ENCODE peak calls at places on chromosomes 16 and 17, in nine cellular contexts. C is HCT116, A is spleen, Y is SK-N-SH, O is stomach, H is suprapubic skin, J is endothelial cell of umbilical vein, D is K562, U is H1. G is an unnamed sample.

GRCh38 chr17:41177727-41178271 is at the start of gene KRTAP4-2:
- DNase-seq in H (no peak), O (no peak), Y (no peak), D (no peak), U (no peak), C (no peak), J (no peak), A (no peak), G (no peak)

GRCh38 chr17:81429353-81429774 is 34.1 kb downstream of the BAHCC1 start:
- DNase-seq in O (peak; percentile 90), C (no peak), U (no peak), H (no peak), D (no peak), A (peak; percentile 83), Y (peak; percentile 97), J (peak; percentile 74), G (peak; percentile 91)

GRCh38 chr16:11972128-11972527 is 4.4 kb upstream of the SNX29 start:
- DNase-seq in A (no peak), H (no peak), D (no peak), Y (no peak), O (no peak), C (no peak), U (no peak), J (no peak), G (no peak)

GRCh38 chr17:10737168-10737622 is 7.4 kb upstream of the TMEM220 start:
- DNase-seq in A (no peak), Y (peak; percentile 82), D (peak; percentile 37), U (peak; percentile 66), J (peak; percentile 45), C (peak; percentile 39), O (peak; percentile 95), H (peak; percentile 83), G (peak; percentile 80)

GRCh38 chr17:80826346-80826954 is 165.2 kb upstream of the CHMP6 start:
- DNase-seq in U (no peak), O (no peak), D (no peak), J (no peak), A (no peak), H (peak; percentile 55), C (no peak), Y (no peak), G (peak; percentile 57)

GRCh38 chr16:73068546-73069401 is 20.8 kb upstream of the ZFHX3 start:
- DNase-seq in J (peak; percentile 92), H (peak; percentile 69), O (no peak), Y (no peak), U (no peak), D (no peak), C (no peak), A (no peak), G (peak; percentile 93)

GRCh38 chr17:57946798-57947358 is 8.3 kb downstream of the CUEDC1 start:
- DNase-seq in A (peak; percentile 85), J (peak; percentile 70), Y (no peak), C (no peak), H (no peak), O (peak; percentile 63), U (no peak), D (no peak), G (peak; percentile 78)

GRCh38 chr17:64147110-64148016 is 17.4 kb upstream of the ERN1 start:
- DNase-seq in Y (peak; percentile 45), C (no peak), J (peak; percentile 35), D (no peak), H (no peak), A (no peak), O (no peak), U (no peak), G (no peak)

GRCh38 chr17:38958756-38959155 is 8.4 kb downstream of the FBXO47 start:
- DNase-seq in O (no peak), A (no peak), Y (no peak), J (no peak), C (no peak), H (no peak), D (no peak), U (no peak), G (no peak)

GRCh38 chr17:50331085-50331791 is 14.7 kb upstream of the XYLT2 start:
- DNase-seq in J (no peak), C (no peak), H (no peak), O (no peak), D (no peak), U (no peak), A (no peak), Y (no peak), G (no peak)

GRCh38 chr17:35160354-35161201 is 13.0 kb downstream of the UNC45B start:
- DNase-seq in A (peak; percentile 38), U (no peak), D (no peak), O (no peak), J (no peak), Y (no peak), C (no peak), H (no peak), G (no peak)

GRCh38 chr17:74552037-74552436 is 6.1 kb upstream of the CD300C start:
- DNase-seq in D (no peak), O (no peak), C (no peak), J (no peak), Y (no peak), H (no peak), U (no peak), A (no peak), G (no peak)

GRCh38 chr16:1014221-1014620 is 32.7 kb downstream of the SOX8 start:
- DNase-seq in D (no peak), A (no peak), U (no peak), H (no peak), O (no peak), Y (no peak), J (no peak), C (no peak), G (no peak)

GRCh38 chr16:88373211-88373610 is 9.5 kb upstream of the ZNF469 start:
- DNase-seq in O (no peak), U (no peak), A (peak; percentile 13), H (peak; percentile 35), D (no peak), Y (no peak), J (no peak), C (no peak), G (peak; percentile 48)

GRCh38 chr16:79146-80054 is 1.4 kb downstream of the MPG start:
- DNase-seq in C (no peak), O (no peak), U (no peak), H (no peak), A (no peak), D (no peak), J (peak; percentile 42), Y (no peak), G (no peak)

GRCh38 chr17:9677411-9677810 is 32.1 kb downstream of the USP43 start:
- DNase-seq in J (no peak), O (no peak), D (no peak), A (peak; percentile 15), H (no peak), Y (no peak), C (no peak), U (no peak), G (no peak)

GRCh38 chr16:53504161-53504663 is 1.2 kb upstream of the AKTIP start:
- DNase-seq in O (peak; percentile 36), C (no peak), D (no peak), Y (peak; percentile 49), H (peak; percentile 80), A (peak; percentile 88), U (no peak), J (peak; percentile 68), G (peak; percentile 81)

GRCh38 chr16:10027553-10027952 is 154.7 kb downstream of the GRIN2A start:
- DNase-seq in J (no peak), U (no peak), D (no peak), Y (no peak), O (no peak), H (no peak), C (no peak), A (no peak), G (no peak)

GRCh38 chr16:85005278-85006069 is 5.9 kb downstream of the ZDHHC7 start:
- DNase-seq in U (no peak), A (no peak), Y (no peak), D (no peak), J (no peak), C (no peak), O (no peak), H (no peak), G (peak; percentile 90)

GRCh38 chr16:75152635-75153034 is 4.3 kb downstream of the ZFP1 start:
- DNase-seq in D (no peak), A (no peak), J (no peak), H (no peak), C (no peak), U (no peak), Y (no peak), O (no peak), G (no peak)
- H3K9me3 ChIP-seq in D (peaks cover 7% of the 10 kb centered on the region), A (peaks cover 24% of the 10 kb centered on the region), J (no peaks in the 10 kb centered on the region), H (peaks cover 12% of the 10 kb centered on the region), C (peaks cover 12% of the 10 kb centered on the region), U (peaks cover 5% of the 10 kb centered on the region), Y (peaks cover 19% of the 10 kb centered on the region), O (peaks cover 17% of the 10 kb centered on the region), G (no peaks in the 10 kb centered on the region)

GRCh38 chr17:8162997-8163977 is 539 bp upstream of the VAMP2 start:
- DNase-seq in H (peak; percentile 81), O (no peak), U (peak; percentile 88), J (peak; percentile 29), C (no peak), Y (peak; percentile 93), A (peak; percentile 87), D (no peak), G (peak; percentile 81)
- TF ChIP-seq POLR2AphosphoS5 in H (no peak), O (no peak), U (peak; percentile 90), J (no peak), C (no peak), Y (no peak), A (no peak), D (no peak), G (no peak)

GRCh38 chr17:8518858-8519257 is 83.2 kb downstream of the NDEL1 start:
- DNase-seq in A (no peak), C (no peak), U (no peak), O (no peak), D (no peak), J (no peak), Y (no peak), H (no peak), G (no peak)

GRCh38 chr17:8520981-8521380 is 85.3 kb downstream of the NDEL1 start:
- DNase-seq in Y (no peak), A (no peak), J (no peak), O (no peak), C (no peak), H (no peak), U (no peak), D (no peak), G (no peak)

GRCh38 chr17:8518346-8518745 is 82.7 kb downstream of the NDEL1 start:
- DNase-seq in H (no peak), J (no peak), O (no peak), A (no peak), D (no peak), Y (no peak), C (no peak), U (no peak), G (no peak)

DNA sequence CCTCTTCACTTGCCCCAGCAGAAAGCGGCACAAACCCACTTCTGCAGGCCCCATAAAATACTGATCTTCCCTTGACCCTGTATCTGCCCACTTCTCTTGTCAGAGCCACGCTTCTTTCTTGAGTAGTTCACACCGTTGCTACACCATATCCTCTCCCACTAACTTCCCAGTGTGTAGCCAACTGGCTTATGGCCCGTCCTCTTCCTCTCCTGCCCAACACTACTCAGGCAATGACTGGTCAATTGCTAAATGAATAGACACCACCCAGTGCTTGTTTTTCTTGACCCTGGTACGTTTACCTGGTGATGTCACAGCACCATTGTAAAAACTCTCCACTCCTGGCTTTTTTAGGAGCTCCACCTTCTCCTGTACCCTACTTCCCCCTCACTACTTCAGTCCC is 86.9 kb downstream of the NDEL1 start:
- DNase-seq in U (no peak), C (no peak), D (no peak), J (no peak), H (no peak), O (no peak), A (no peak), Y (no peak), G (no peak)
- H3K27me3 ChIP-seq in U (no peaks in the 10 kb centered on the region), C (no peaks in the 10 kb centered on the region), D (no peaks in the 10 kb centered on the region), J (no peaks in the 10 kb centered on the region), H (no peaks in the 10 kb centered on the region), O (peaks cover 4% of the 10 kb centered on the region), A (no peaks in the 10 kb centered on the region), Y (no peaks in the 10 kb centered on the region), G (no peaks in the 10 kb centered on the region)

GRCh38 chr16:86037999-86038922 is 139.3 kb downstream of the IRF8 start:
- DNase-seq in Y (no peak), J (no peak), O (no peak), H (peak; percentile 41), D (no peak), C (no peak), A (peak; percentile 54), U (no peak), G (peak; percentile 56)
- H3K9me3 ChIP-seq in Y (no peaks in the 10 kb centered on the region), J (no peaks in the 10 kb centered on the region), O (no peaks in the 10 kb centered on the region), H (no peaks in the 10 kb centered on the region), D (no peaks in the 10 kb centered on the region), C (no peaks in the 10 kb centered on the region), A (no peaks in the 10 kb centered on the region), U (no peaks in the 10 kb centered on the region), G (no peaks in the 10 kb centered on the region)

G was measured in sigmoid colon.